ENCODE peak calls at places on chromosome 18, in eight cellular contexts. G is HCT116; U is neural crest cell; Q is AG10803; C is H9; O is CD8-positive, alpha-beta T cell; K is upper lobe of right lung; I is foreskin fibroblast. F is an unnamed sample.

GRCh38 chr18:34702814-34703213 is 7.3 kb upstream of the DTNA start:
- DNase-seq in G (no peak), U (no peak), Q (no peak), C (no peak), O (no peak), K (no peak), I (no peak), F (no peak)

GRCh38 chr18:63058521-63058920 is 261.0 kb downstream of the BCL2 start:
- DNase-seq in G (no peak), U (no peak), Q (no peak), C (no peak), O (no peak), K (no peak), I (no peak), F (no peak)

GRCh38 chr18:51029378-51029693 is 677 bp upstream of the SMAD4 start:
- DNase-seq in G (no peak), U (no peak), Q (no peak), C (no peak), O (no peak), K (no peak), I (no peak), F (no peak)

GRCh38 chr18:62897153-62897552 is 181.8 kb downstream of the PHLPP1 start:
- DNase-seq in G (no peak), U (no peak), Q (peak; percentile 33), C (no peak), O (no peak), K (no peak), I (peak; percentile 37), F (no peak)

GRCh38 chr18:12754511-12754910 is 51.7 kb downstream of the PSMG2 start:
- DNase-seq in G (no peak), U (no peak), Q (no peak), C (no peak), O (no peak), K (no peak), I (no peak), F (no peak)

GRCh38 chr18:11955299-11956029 is 25.8 kb upstream of the IMPA2 start:
- DNase-seq in G (no peak), U (no peak), Q (peak; percentile 83), C (peak; percentile 82), O (no peak), K (peak; percentile 80), I (peak; percentile 86), F (peak; percentile 49)

GRCh38 chr18:61735564-61736102 is 157.2 kb downstream of the RNF152 start:
- DNase-seq in G (no peak), U (no peak), Q (no peak), C (no peak), O (no peak), K (no peak), I (no peak), F (no peak)

GRCh38 chr18:35122586-35123224 is 81.5 kb downstream of the MAPRE2 start:
- DNase-seq in G (no peak), U (peak; percentile 26), Q (no peak), C (peak; percentile 78), O (no peak), K (no peak), I (no peak), F (peak; percentile 57)

GRCh38 chr18:32980896-32981295 is 208.1 kb upstream of the KLHL14 start:
- DNase-seq in G (no peak), U (no peak), Q (no peak), C (no peak), O (no peak), K (no peak), I (no peak), F (no peak)

GRCh38 chr18:35029770-35030169 is 11.4 kb upstream of the MAPRE2 start:
- DNase-seq in G (no peak), U (no peak), Q (no peak), C (no peak), O (no peak), K (no peak), I (no peak), F (no peak)

GRCh38 chr18:5510109-5510846 is 33.5 kb downstream of the EPB41L3 start:
- DNase-seq in G (no peak), U (no peak), Q (no peak), C (no peak), O (no peak), K (no peak), I (no peak), F (no peak)

GRCh38 chr18:24049142-24049541 is 34.6 kb downstream of the TTC39C start:
- DNase-seq in G (no peak), U (no peak), Q (no peak), C (no peak), O (no peak), K (no peak), I (no peak), F (no peak)

GRCh38 chr18:55088561-55088960 is 129.3 kb upstream of the CCDC68 start:
- DNase-seq in G (no peak), U (no peak), Q (no peak), C (no peak), O (no peak), K (no peak), I (no peak), F (no peak)

GRCh38 chr18:61949946-61950345 is 57.1 kb upstream of the RNF152 start:
- DNase-seq in G (no peak), U (no peak), Q (peak; percentile 69), C (no peak), O (no peak), K (no peak), I (no peak), F (no peak)

GRCh38 chr18:48663931-48664847 is 125.4 kb downstream of the CTIF start:
- DNase-seq in G (no peak), U (peak; percentile 85), Q (peak; percentile 42), C (peak; percentile 85), O (peak; percentile 66), K (peak; percentile 87), I (no peak), F (peak; percentile 75)

GRCh38 chr18:69186162-69186561 is 214.5 kb upstream of the DOK6 start:
- DNase-seq in G (no peak), U (no peak), Q (no peak), C (no peak), O (no peak), K (no peak), I (no peak), F (no peak)

GRCh38 chr18:62396967-62397366 is 71.9 kb downstream of the TNFRSF11A start:
- DNase-seq in G (no peak), U (no peak), Q (no peak), C (no peak), O (no peak), K (no peak), I (no peak), F (no peak)

GRCh38 chr18:62485684-62486083 is 37.1 kb upstream of the ZCCHC2 start:
- DNase-seq in G (peak; percentile 86), U (no peak), Q (peak; percentile 62), C (no peak), O (no peak), K (no peak), I (peak; percentile 53), F (peak; percentile 66)

GRCh38 chr18:36089001-36089400 is 21.6 kb upstream of the RPRD1A start:
- DNase-seq in G (no peak), U (no peak), Q (no peak), C (no peak), O (no peak), K (no peak), I (no peak), F (no peak)

GRCh38 chr18:75183524-75183923 is 25.4 kb downstream of the PTGR3 start:
- DNase-seq in G (peak; percentile 83), U (no peak), Q (no peak), C (no peak), O (no peak), K (no peak), I (no peak), F (no peak)

GRCh38 chr18:43780782-43781340 is 503.6 kb upstream of the SYT4 start:
- DNase-seq in G (no peak), U (no peak), Q (peak; percentile 82), C (no peak), O (no peak), K (no peak), I (peak; percentile 49), F (no peak)

GRCh38 chr18:70072678-70073077 is 125.0 kb upstream of the CD226 start:
- DNase-seq in G (no peak), U (no peak), Q (peak; percentile 47), C (no peak), O (no peak), K (no peak), I (peak; percentile 6), F (no peak)

GRCh38 chr18:26477828-26478466 is 70.4 kb downstream of the KCTD1 start:
- DNase-seq in G (no peak), U (no peak), Q (no peak), C (no peak), O (no peak), K (no peak), I (no peak), F (no peak)

GRCh38 chr18:21593540-21594257 is 6.8 kb downstream of the ESCO1 start:
- DNase-seq in G (no peak), U (no peak), Q (no peak), C (no peak), O (no peak), K (no peak), I (no peak), F (no peak)
- TF ChIP-seq CTCF in G (no peak), U (no peak), Q (no peak), C (no peak), O (no peak), K (no peak), I (no peak), F (no peak)

DNA sequence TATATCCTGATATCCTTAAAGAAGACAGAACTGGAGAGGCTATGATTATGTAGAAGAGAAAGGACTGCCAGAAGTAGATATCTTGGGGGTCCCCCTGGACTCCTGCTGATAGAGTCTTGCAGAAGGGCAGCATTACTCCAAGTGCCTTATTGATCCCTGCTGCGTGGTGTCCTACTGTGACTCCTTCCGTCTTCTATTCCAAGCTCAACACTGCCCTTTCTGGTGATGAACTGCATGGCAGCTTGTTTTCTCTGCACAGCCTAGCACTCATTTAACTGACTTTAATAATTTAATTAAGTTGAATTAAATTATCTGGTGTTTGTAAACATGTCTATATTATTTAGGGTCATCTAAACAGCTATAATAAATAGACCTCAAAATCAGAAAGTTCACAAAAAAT is 194.1 kb upstream of the DSEL start:
- DNase-seq in G (no peak), U (no peak), Q (no peak), C (no peak), O (no peak), K (no peak), I (no peak), F (no peak)
- TF ChIP-seq CTCF in G (no peak), U (peak; percentile 43), Q (no peak), C (peak; percentile 71), O (no peak), K (peak; percentile 16), I (no peak), F (no peak)

DNA sequence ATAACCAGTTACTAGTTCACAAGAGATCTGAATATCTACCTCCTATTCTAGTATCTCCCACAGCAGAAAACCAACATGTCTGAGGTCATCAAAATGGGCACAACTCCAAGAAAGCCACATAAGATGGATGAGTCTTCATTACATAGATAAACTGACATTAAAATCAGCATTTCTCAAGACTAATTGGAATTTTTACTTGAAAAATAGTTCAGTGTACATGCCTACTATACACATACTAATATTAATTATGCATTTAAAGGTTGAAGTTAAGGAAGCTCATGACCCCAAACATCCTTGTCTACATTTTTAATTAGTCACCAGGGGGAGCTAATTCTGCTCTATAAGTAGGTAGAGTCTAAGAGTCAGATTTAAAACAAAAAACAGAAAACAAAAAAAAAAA is 41.9 kb downstream of the ZNF521 start:
- DNase-seq in G (peak; percentile 7), U (no peak), Q (peak; percentile 40), C (no peak), O (no peak), K (no peak), I (peak; percentile 72), F (no peak)
- TF ChIP-seq CTCF in G (no peak), U (no peak), Q (peak; percentile 20), C (peak; percentile 61), O (no peak), K (peak; percentile 19), I (no peak), F (no peak)

GRCh38 chr18:41135146-41135545 is 819.9 kb upstream of the PIK3C3 start:
- DNase-seq in G (no peak), U (no peak), Q (no peak), C (no peak), O (no peak), K (no peak), I (no peak), F (no peak)
- TF ChIP-seq CTCF in G (no peak), U (no peak), Q (no peak), C (no peak), O (no peak), K (no peak), I (no peak), F (no peak)

F was measured in dorsolateral prefrontal cortex.